ENCODE peak calls at places on chromosomes 5 and 9, in four cellular contexts. R, E, L and Z are unnamed samples.

GRCh38 chr5:140284013-140284412 is 18.9 kb downstream of the PFDN1 start:
- DNase-seq in L (no peak), E (no peak), R (no peak), Z (no peak)

GRCh38 chr9:107895524-107896001 is 406.0 kb upstream of the KLF4 start:
- DNase-seq in L (no peak), E (peak), R (no peak), Z (no peak)

GRCh38 chr9:124482431-124483031 is 24.7 kb downstream of the NR5A1 start:
- DNase-seq in L (no peak), E (no peak), R (no peak), Z (no peak)

GRCh38 chr5:42785756-42786155 is 25.9 kb downstream of the SELENOP start:
- DNase-seq in E (no peak), L (no peak), R (no peak), Z (no peak)

GRCh38 chr5:154892370-154892771 is 33.9 kb downstream of the CNOT8 start:
- DNase-seq in E (no peak), R (no peak), L (no peak), Z (no peak)

GRCh38 chr9:121281614-121282291 is 13.8 kb downstream of the GSN start:
- DNase-seq in L (peak), E (peak), R (peak), Z (no peak)

GRCh38 chr5:39518516-39518915 is 93.7 kb upstream of the DAB2 start:
- DNase-seq in L (no peak), E (peak), R (no peak), Z (no peak)

GRCh38 chr5:89686081-89686765 is 723.3 kb downstream of the CETN3 start:
- DNase-seq in R (no peak), E (no peak), L (no peak), Z (no peak)

GRCh38 chr5:58451732-58452565 is 7.9 kb downstream of the PLK2 start:
- DNase-seq in E (peak), L (no peak), R (no peak), Z (no peak)

GRCh38 chr5:126631920-126632319 is 31.2 kb downstream of the PHAX start:
- DNase-seq in R (no peak), L (no peak), E (no peak), Z (no peak)

GRCh38 chr9:89796606-89797005 is 191.8 kb downstream of the GADD45G start:
- DNase-seq in L (no peak), E (no peak), R (no peak), Z (no peak)

GRCh38 chr5:89628876-89629635 is 746.1 kb upstream of the MEF2C start:
- DNase-seq in R (no peak), L (no peak), E (no peak), Z (no peak)

GRCh38 chr5:116494784-116495480 is 79.7 kb downstream of the SEMA6A start:
- DNase-seq in L (no peak), R (no peak), E (no peak), Z (no peak)

GRCh38 chr5:143077453-143078103 is 307.4 kb downstream of the ARHGAP26 start:
- DNase-seq in L (no peak), E (no peak), R (no peak), Z (no peak)

GRCh38 chr9:119959846-119960545 is 590.8 kb upstream of the BRINP1 start:
- DNase-seq in L (no peak), R (no peak), E (peak), Z (no peak)

GRCh38 chr9:70574222-70574837 is 159.9 kb upstream of the KLF9 start:
- DNase-seq in R (no peak), L (no peak), E (peak), Z (no peak)

GRCh38 chr5:172643392-172643871 is 2.4 kb downstream of the NEURL1B start:
- DNase-seq in R (no peak), E (no peak), L (no peak), Z (no peak)

GRCh38 chr9:18149457-18150011 is 324.4 kb upstream of the ADAMTSL1 start:
- DNase-seq in R (no peak), L (no peak), E (peak), Z (no peak)

GRCh38 chr5:42360641-42361320 is 62.5 kb upstream of the GHR start:
- DNase-seq in E (no peak), L (no peak), R (no peak), Z (no peak)

GRCh38 chr9:106450549-106450948 is 412.4 kb upstream of the ZNF462 start:
- DNase-seq in R (peak), E (no peak), L (no peak), Z (no peak)

GRCh38 chr9:122463828-122464632 is 13.7 kb downstream of the OR1J1 start:
- DNase-seq in E (no peak), L (no peak), R (no peak), Z (no peak)

GRCh38 chr5:145479271-145479670 is 355.9 kb downstream of the PRELID2 start:
- DNase-seq in R (no peak), E (no peak), L (no peak), Z (no peak)

GRCh38 chr9:86924206-86924605 is 23.1 kb downstream of the GAS1 start:
- DNase-seq in R (no peak), E (no peak), L (no peak), Z (no peak)

GRCh38 chr5:176620333-176620981 is 9.9 kb downstream of the SNCB start:
- DNase-seq in L (no peak), E (no peak), R (no peak), Z (no peak)

GRCh38 chr5:17634160-17634559 is at the start of gene TAF11L14:
- DNase-seq in R (no peak), L (no peak), E (no peak), Z (no peak)

DNA sequence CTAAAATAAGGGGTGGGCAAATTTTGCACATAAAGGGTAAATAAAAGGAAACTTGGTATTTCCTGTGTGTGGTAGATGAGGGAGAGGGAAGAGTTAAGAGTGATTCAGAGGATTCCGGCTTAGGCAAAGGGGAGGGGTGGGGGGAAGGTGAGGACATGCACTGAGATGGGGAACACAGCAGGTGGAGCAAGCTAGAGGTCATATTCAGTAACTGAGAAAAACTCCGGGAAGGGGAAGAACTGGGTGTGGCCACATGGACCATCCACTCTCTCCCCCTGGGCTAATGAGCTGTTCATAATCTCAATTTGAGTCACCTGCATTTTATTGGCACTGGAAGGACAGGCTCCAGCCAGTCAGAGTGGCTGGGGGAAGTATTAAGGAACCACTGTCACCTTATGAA is 45.1 kb upstream of the UGCG start:
- DNase-seq in R (peak), L (no peak), E (no peak), Z (no peak)
- TF ChIP-seq CTCF in R (no peak), L (no peak), E (no peak), Z (no peak)

GRCh38 chr5:170633235-170634041 is 129.6 kb downstream of the KCNIP1 start:
- DNase-seq in L (peak), E (peak), R (peak), Z (no peak)
- TF ChIP-seq CTCF in L (no peak), E (no peak), R (no peak), Z (no peak)

GRCh38 chr9:114433720-114434255 is 46.0 kb upstream of the AKNA start:
- DNase-seq in E (no peak), L (no peak), R (no peak), Z (no peak)

GRCh38 chr9:114433086-114433485 is 45.3 kb upstream of the AKNA start:
- DNase-seq in E (no peak), R (no peak), L (no peak), Z (no peak)

GRCh38 chr9:114437401-114437893 is 49.7 kb upstream of the AKNA start:
- DNase-seq in E (no peak), L (no peak), R (no peak), Z (no peak)

GRCh38 chr9:114432323-114433067 is 44.7 kb upstream of the AKNA start:
- DNase-seq in L (no peak), R (no peak), E (no peak), Z (no peak)

GRCh38 chr9:114434878-114435311 is 47.1 kb upstream of the AKNA start:
- DNase-seq in E (peak), R (peak), L (no peak), Z (no peak)
- TF ChIP-seq CTCF in E (peak), R (peak), L (peak), Z (peak)

GRCh38 chr9:110869931-110870330 is 168.3 kb downstream of the LPAR1 start:
- DNase-seq in L (no peak), R (no peak), E (no peak), Z (no peak)

GRCh38 chr9:110871736-110872135 is 166.5 kb downstream of the LPAR1 start:
- DNase-seq in R (no peak), E (no peak), L (no peak), Z (no peak)

GRCh38 chr9:110877376-110877775 is 160.9 kb downstream of the LPAR1 start:
- DNase-seq in R (no peak), E (no peak), L (no peak), Z (no peak)

GRCh38 chr9:110880123-110880522 is 158.1 kb downstream of the LPAR1 start:
- DNase-seq in E (peak), R (no peak), L (no peak), Z (no peak)

DNA sequence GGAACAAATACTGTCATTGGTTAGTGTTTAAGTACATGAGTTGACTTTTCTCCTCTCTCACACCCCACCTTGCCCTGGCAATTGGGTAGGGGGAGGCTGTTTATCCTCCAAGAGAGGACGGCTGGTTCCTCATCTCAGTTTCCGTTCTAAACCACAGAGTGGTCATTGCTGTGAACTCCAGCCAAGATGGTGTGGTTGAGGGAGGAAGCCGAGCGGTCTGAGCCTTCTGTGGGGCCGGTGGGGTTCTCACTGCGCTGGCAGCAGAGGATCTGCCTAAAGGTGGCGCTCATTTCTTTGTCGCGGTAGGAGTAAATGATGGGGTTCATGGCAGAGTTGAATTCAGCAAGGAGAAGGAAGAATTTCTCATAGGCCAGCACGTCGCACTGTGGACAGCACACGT is 163.0 kb downstream of the LPAR1 start:
- DNase-seq in R (peak), L (peak), E (no peak), Z (no peak)
- TF ChIP-seq CTCF in R (no peak), L (no peak), E (no peak), Z (no peak)

DNA sequence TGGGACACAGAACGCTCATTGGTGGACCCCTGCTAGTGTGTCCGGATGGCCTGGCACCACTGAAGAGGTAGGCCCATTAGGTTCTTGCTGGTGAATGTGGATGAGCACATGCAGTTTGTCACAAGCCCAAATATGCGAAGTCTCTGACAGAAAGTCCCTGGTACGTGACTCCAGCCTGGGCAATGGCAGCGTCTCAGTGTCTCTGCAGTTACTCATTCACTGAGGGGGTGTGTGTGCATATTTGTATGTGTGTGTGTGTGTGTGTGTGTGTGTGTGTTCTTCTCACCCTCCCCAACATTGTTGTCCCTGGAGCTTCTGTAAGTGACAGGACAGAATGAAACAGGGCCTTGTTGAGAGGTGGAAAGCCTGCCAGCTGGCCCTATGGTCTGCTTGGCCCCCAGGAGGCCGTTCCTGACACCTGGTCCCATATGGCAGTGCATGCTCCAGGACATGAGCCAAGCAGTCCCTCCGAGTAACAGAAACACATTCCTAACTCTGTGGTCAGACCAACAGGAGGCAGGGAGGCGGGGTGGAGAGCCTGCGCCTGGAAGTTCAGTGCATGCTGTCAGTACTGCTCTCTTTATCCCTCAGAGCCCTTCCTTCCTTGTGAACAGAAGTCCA is 169.9 kb downstream of the SLC28A3 start:
- DNase-seq in L (peak), R (peak), E (peak), Z (no peak)
- TF ChIP-seq CTCF in L (no peak), R (peak), E (peak), Z (no peak)